ENCODE peak calls at places on chromosomes 3 and 15, in five cellular contexts. S is hepatocyte, A is PC-3, H is OCI-LY7, F is fibroblast of lung. Q is an unnamed sample.

GRCh38 chr3:163692484-163692883 is 1385.8 kb downstream of the SI start:
- DNase-seq in S (no peak), A (no peak), H (no peak), F (no peak), Q (no peak)

GRCh38 chr3:169171739-169172138 is 491.8 kb downstream of the MECOM start:
- DNase-seq in S (no peak), A (peak), H (no peak), F (no peak), Q (no peak)

GRCh38 chr3:106007512-106007911 is 138.7 kb upstream of the CBLB start:
- DNase-seq in S (no peak), A (no peak), H (no peak), F (no peak), Q (no peak)

GRCh38 chr15:64096486-64097431 is 977 bp downstream of the SNX1 start:
- DNase-seq in S (peak), A (peak), H (peak), F (peak), Q (peak)

GRCh38 chr15:33735637-33736247 is 232.6 kb upstream of the CHRM5 start:
- DNase-seq in S (peak), A (peak), H (peak), F (peak), Q (peak)

GRCh38 chr3:107988464-107989156 is 102.2 kb downstream of the CD47 start:
- DNase-seq in S (peak), A (peak), H (no peak), F (peak), Q (no peak)

GRCh38 chr15:59191855-59192237 is 14.8 kb upstream of the LDHAL6B start:
- DNase-seq in S (peak), A (peak), H (no peak), F (peak), Q (no peak)

GRCh38 chr3:150165396-150166094 is 194.8 kb upstream of the PFN2 start:
- DNase-seq in S (no peak), A (no peak), H (no peak), F (no peak), Q (no peak)

GRCh38 chr15:72492733-72493132 is 18.6 kb downstream of the ARIH1 start:
- DNase-seq in S (no peak), A (no peak), H (no peak), F (no peak), Q (no peak)

GRCh38 chr3:61725851-61726333 is 164.5 kb downstream of the PTPRG start:
- DNase-seq in S (peak), A (no peak), H (no peak), F (peak), Q (no peak)

GRCh38 chr3:143661677-143662076 is 186.6 kb downstream of the SLC9A9 start:
- DNase-seq in S (no peak), A (no peak), H (no peak), F (no peak), Q (no peak)

GRCh38 chr3:12681586-12682371 is 17.9 kb upstream of the RAF1 start:
- DNase-seq in S (no peak), A (peak), H (no peak), F (peak), Q (no peak)

GRCh38 chr15:46413799-46414198 is 779.0 kb downstream of the SQOR start:
- DNase-seq in S (no peak), A (peak), H (no peak), F (peak), Q (no peak)

GRCh38 chr3:175948041-175948440 is 1088.9 kb downstream of the NAALADL2 start:
- DNase-seq in S (no peak), A (no peak), H (no peak), F (no peak), Q (no peak)

GRCh38 chr3:6066397-6066796 is 794.5 kb upstream of the GRM7 start:
- DNase-seq in S (no peak), A (no peak), H (no peak), F (no peak), Q (no peak)

GRCh38 chr15:67825880-67826716 is 789 bp downstream of the SKOR1 start:
- DNase-seq in S (no peak), A (no peak), H (no peak), F (no peak), Q (no peak)

GRCh38 chr15:35874260-35874905 is 328.4 kb upstream of the DPH6 start:
- DNase-seq in S (peak), A (peak), H (no peak), F (peak), Q (no peak)

GRCh38 chr3:19436746-19437145 is 288.4 kb downstream of the KCNH8 start:
- DNase-seq in S (no peak), A (no peak), H (no peak), F (no peak), Q (no peak)

GRCh38 chr3:65632409-65632808 is 406.3 kb downstream of the MAGI1 start:
- DNase-seq in S (no peak), A (no peak), H (no peak), F (no peak), Q (no peak)

GRCh38 chr3:196569003-196569516 is 600 bp downstream of the FBXO45 start:
- DNase-seq in S (peak), A (peak), H (peak), F (peak), Q (peak)

GRCh38 chr3:190217081-190217480 is 96.4 kb upstream of the P3H2 start:
- DNase-seq in S (no peak), A (peak), H (no peak), F (peak), Q (no peak)

GRCh38 chr3:127915115-127915936 is at the start of gene KBTBD12:
- DNase-seq in S (no peak), A (no peak), H (no peak), F (no peak), Q (no peak)

GRCh38 chr15:100043732-100044131 is 298.0 kb downstream of the ADAMTS17 start:
- DNase-seq in S (no peak), A (no peak), H (no peak), F (no peak), Q (no peak)
- H3K4me2 ChIP-seq in S (no peak), A (peak), H (no peak), F (peak), Q (no peak)

DNA sequence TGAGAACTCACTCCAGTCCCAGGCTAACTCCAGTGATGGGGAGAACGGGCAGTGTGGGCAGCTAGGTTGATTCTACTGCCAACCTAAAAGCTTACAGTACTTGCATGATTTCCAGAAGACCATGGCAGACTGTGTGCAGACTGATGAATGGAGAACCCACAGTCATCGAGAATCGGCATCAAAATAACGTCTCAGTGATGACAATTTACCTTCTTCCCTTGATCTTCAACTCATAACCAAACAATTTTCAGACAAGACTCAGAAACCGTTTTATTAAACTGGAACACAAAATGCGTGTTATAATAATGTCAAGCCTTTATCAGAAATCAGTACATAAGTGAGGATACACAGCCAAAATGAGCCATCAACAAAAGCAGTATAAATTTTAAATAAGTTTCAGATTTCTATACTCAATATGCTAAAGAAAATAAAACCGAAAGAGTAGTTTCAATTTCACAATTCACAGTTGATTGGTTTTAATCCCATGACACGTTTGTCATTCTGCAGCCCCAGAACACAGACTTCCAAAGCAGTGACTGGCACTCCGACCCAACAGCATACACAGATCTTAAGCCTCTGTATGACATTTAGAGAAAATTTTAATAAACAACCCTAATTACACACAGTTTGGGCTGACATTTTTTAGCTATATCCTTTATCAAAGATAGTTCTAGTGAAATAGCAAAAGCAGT is 54.5 kb downstream of the ZMAT3 start:
- DNase-seq in S (no peak), A (no peak), H (peak), F (no peak), Q (peak)
- H3K4me2 ChIP-seq in S (no peak), A (no peak), H (peak), F (no peak), Q (peak)

GRCh38 chr3:171640520-171641412 is 169.5 kb downstream of the PLD1 start:
- DNase-seq in S (peak), A (peak), H (no peak), F (peak), Q (peak)
- H3K4me2 ChIP-seq in S (no peak), A (no peak), H (no peak), F (no peak), Q (no peak)

GRCh38 chr3:157786216-157786615 is 283.0 kb upstream of the VEPH1 start:
- DNase-seq in S (no peak), A (peak), H (no peak), F (peak), Q (no peak)
- H3K4me2 ChIP-seq in S (no peak), A (peak), H (no peak), F (peak), Q (no peak)

GRCh38 chr15:41689834-41690233 is 29.6 kb downstream of the MGA start:
- DNase-seq in S (no peak), A (no peak), H (no peak), F (no peak), Q (no peak)

GRCh38 chr15:41690636-41691035 is 30.4 kb downstream of the MGA start:
- DNase-seq in S (no peak), A (no peak), H (no peak), F (no peak), Q (no peak)

GRCh38 chr15:41693757-41694156 is 33.6 kb downstream of the MGA start:
- DNase-seq in S (no peak), A (no peak), H (no peak), F (no peak), Q (no peak)

GRCh38 chr15:41692049-41692448 is 31.8 kb downstream of the MGA start:
- DNase-seq in S (no peak), A (no peak), H (no peak), F (no peak), Q (no peak)

GRCh38 chr15:41691471-41691870 is 31.3 kb downstream of the MGA start:
- DNase-seq in S (no peak), A (no peak), H (no peak), F (peak), Q (no peak)
- H3K4me2 ChIP-seq in S (no peak), A (no peak), H (peak), F (no peak), Q (no peak)

DNA sequence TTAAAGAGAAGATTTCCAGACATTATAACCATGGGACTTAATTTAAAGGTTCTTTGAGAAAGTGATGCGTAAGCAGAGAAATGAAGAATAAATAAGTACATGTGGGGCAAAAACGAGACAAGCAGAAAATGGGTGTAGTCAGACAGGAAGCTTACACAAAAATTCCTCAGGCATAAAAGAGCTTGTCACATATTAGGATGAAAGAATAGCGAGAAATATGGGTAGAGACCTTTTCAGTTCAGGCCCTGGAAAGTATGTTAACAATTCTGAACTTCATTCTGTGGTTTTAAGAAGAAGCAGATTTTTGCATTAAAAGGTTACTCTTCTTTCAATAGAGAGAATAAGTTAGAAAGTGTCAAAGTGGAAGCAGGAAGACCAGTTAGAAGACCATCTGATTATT is 352.4 kb downstream of the ROBO1 start:
- DNase-seq in S (no peak), A (no peak), H (no peak), F (peak), Q (no peak)
- H3K4me2 ChIP-seq in S (no peak), A (no peak), H (no peak), F (no peak), Q (no peak)